ENCODE peak calls at places on chromosomes 12 and 14, in five cellular contexts. One of them, this sample, is unnamed.

GRCh38 chr12:42705863-42706262 is 116.3 kb upstream of the PRICKLE1 start:
- DNase-seq in HCT116: no peak
- DNase-seq in transverse colon: peak
- DNase-seq in lower leg skin: peak
- DNase-seq in tibial nerve: peak
- DNase-seq in this sample: no peak

GRCh38 chr12:5648692-5649338 is 216.9 kb downstream of the NTF3 start:
- DNase-seq in HCT116: peak
- DNase-seq in transverse colon: no peak
- DNase-seq in lower leg skin: no peak
- DNase-seq in tibial nerve: peak
- DNase-seq in this sample: no peak

GRCh38 chr12:10331642-10332239 is 24.1 kb downstream of the KLRD1 start:
- DNase-seq in HCT116: peak
- DNase-seq in transverse colon: no peak
- DNase-seq in lower leg skin: no peak
- DNase-seq in tibial nerve: no peak
- DNase-seq in this sample: no peak

GRCh38 chr12:66235626-66236281 is 46.7 kb downstream of the IRAK3 start:
- DNase-seq in HCT116: no peak
- DNase-seq in transverse colon: no peak
- DNase-seq in lower leg skin: no peak
- DNase-seq in tibial nerve: no peak
- DNase-seq in this sample: no peak

GRCh38 chr14:105086833-105087307 is 21.6 kb upstream of the GPR132 start:
- DNase-seq in HCT116: peak
- DNase-seq in transverse colon: peak
- DNase-seq in lower leg skin: no peak
- DNase-seq in tibial nerve: peak
- DNase-seq in this sample: peak

GRCh38 chr14:104116544-104117340 is 21.6 kb upstream of the KIF26A start:
- DNase-seq in HCT116: peak
- DNase-seq in transverse colon: peak
- DNase-seq in lower leg skin: no peak
- DNase-seq in tibial nerve: no peak
- DNase-seq in this sample: peak

GRCh38 chr12:108307006-108307405 is 32.1 kb downstream of the CMKLR1 start:
- DNase-seq in HCT116: no peak
- DNase-seq in transverse colon: no peak
- DNase-seq in lower leg skin: no peak
- DNase-seq in tibial nerve: no peak
- DNase-seq in this sample: no peak

GRCh38 chr14:55350461-55350860 is 61.2 kb downstream of the ATG14 start:
- DNase-seq in HCT116: no peak
- DNase-seq in transverse colon: no peak
- DNase-seq in lower leg skin: no peak
- DNase-seq in tibial nerve: no peak
- DNase-seq in this sample: no peak

GRCh38 chr12:53048033-53048779 is 1.7 kb upstream of the TNS2 start:
- DNase-seq in HCT116: no peak
- DNase-seq in transverse colon: peak
- DNase-seq in lower leg skin: no peak
- DNase-seq in tibial nerve: peak
- DNase-seq in this sample: peak

GRCh38 chr12:31682136-31682962 is 22.9 kb downstream of the ETFBKMT start:
- DNase-seq in HCT116: peak
- DNase-seq in transverse colon: peak
- DNase-seq in lower leg skin: peak
- DNase-seq in tibial nerve: peak
- DNase-seq in this sample: peak

GRCh38 chr14:71488703-71489141 is 443.5 kb upstream of the RGS6 start:
- DNase-seq in HCT116: no peak
- DNase-seq in transverse colon: no peak
- DNase-seq in lower leg skin: no peak
- DNase-seq in tibial nerve: no peak
- DNase-seq in this sample: no peak

GRCh38 chr14:37596790-37597189 is 1.4 kb downstream of the TTC6 start:
- DNase-seq in HCT116: no peak
- DNase-seq in transverse colon: no peak
- DNase-seq in lower leg skin: no peak
- DNase-seq in tibial nerve: no peak
- DNase-seq in this sample: no peak

GRCh38 chr12:2264622-2265306 is 212.0 kb downstream of the CACNA1C start:
- DNase-seq in HCT116: no peak
- DNase-seq in transverse colon: peak
- DNase-seq in lower leg skin: no peak
- DNase-seq in tibial nerve: peak
- DNase-seq in this sample: no peak
- TF ChIP-seq POLR2A in HCT116: no peak
- TF ChIP-seq POLR2A in transverse colon: peak
- TF ChIP-seq POLR2A in lower leg skin: no peak
- TF ChIP-seq POLR2A in tibial nerve: no peak
- TF ChIP-seq POLR2A in this sample: no peak

DNA sequence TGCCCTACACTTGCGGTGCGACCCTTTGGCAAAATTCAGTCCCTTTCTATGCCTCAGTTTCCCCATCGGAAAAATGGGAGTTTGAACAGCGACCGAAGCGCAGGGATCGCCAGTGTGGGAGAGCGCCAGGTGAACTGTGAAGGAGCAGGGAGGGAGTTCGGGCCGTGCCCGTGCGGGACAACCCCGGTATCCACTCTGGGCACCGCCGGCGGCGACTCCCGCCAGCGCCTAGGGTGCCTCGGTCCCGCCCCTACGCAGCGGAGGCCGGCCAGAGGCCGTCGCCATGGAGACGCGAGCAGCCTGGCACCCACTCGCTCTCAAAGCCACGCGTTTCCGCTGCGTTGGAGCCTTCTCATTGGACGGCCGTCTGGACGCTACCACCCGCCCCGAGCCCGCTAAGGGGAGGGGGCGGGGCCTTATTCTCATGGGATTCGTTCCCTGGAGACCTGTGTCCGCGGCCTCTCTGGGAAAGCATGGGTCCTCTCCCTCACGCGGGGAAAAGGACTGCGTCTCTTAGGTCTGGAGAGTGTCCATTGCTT is 729 bp upstream of the MLEC start:
- DNase-seq in HCT116: peak
- DNase-seq in transverse colon: peak
- DNase-seq in lower leg skin: peak
- DNase-seq in tibial nerve: peak
- DNase-seq in this sample: peak
- TF ChIP-seq POLR2A in HCT116: peak
- TF ChIP-seq POLR2A in transverse colon: peak
- TF ChIP-seq POLR2A in lower leg skin: no peak
- TF ChIP-seq POLR2A in tibial nerve: peak
- TF ChIP-seq POLR2A in this sample: peak

GRCh38 chr14:24113801-24114535 is 609 bp upstream of the DCAF11 start:
- DNase-seq in HCT116: peak
- DNase-seq in transverse colon: peak
- DNase-seq in lower leg skin: peak
- DNase-seq in tibial nerve: peak
- DNase-seq in this sample: peak
- TF ChIP-seq POLR2A in HCT116: peak
- TF ChIP-seq POLR2A in transverse colon: peak
- TF ChIP-seq POLR2A in lower leg skin: no peak
- TF ChIP-seq POLR2A in tibial nerve: no peak
- TF ChIP-seq POLR2A in this sample: peak

DNA sequence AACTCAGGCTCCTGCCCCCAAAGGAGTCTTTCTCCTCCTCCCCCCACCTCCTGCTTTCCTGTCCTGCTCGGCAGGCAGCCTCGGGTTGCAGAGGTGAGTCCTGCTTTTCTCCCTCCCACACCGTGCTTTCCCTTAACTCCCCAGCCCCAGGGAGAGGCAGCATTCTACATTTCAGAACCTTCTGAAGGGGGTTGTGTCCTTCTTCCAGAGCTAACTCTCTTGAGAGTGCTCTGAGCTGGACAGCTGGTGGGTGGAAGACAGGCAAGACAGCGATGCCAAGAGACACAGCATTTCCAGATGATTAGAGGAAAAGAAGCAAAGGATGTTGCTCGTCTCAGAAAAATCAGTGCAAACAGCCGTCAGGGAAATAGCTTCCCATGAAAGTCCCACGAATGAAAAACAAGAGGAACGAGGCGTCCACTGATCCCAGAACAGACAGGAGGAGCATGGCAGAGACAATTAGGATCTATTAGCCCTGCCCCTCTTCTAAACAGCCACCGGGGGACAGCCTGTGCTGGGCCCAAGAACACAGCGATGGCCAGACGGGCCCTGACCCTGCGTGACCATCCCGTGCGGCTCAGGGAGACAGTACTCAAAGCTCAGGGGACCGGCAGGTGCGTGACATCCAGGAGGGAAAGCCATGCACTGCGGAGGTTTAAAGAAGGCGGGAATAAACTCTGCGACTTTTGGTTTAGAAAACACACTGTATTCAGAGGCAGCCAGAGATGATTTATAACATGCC is 216.5 kb upstream of the RTL1 start:
- DNase-seq in HCT116: no peak
- DNase-seq in transverse colon: no peak
- DNase-seq in lower leg skin: peak
- DNase-seq in tibial nerve: peak
- DNase-seq in this sample: peak
- TF ChIP-seq POLR2A in HCT116: no peak
- TF ChIP-seq POLR2A in transverse colon: no peak
- TF ChIP-seq POLR2A in lower leg skin: no peak
- TF ChIP-seq POLR2A in tibial nerve: no peak
- TF ChIP-seq POLR2A in this sample: no peak

DNA sequence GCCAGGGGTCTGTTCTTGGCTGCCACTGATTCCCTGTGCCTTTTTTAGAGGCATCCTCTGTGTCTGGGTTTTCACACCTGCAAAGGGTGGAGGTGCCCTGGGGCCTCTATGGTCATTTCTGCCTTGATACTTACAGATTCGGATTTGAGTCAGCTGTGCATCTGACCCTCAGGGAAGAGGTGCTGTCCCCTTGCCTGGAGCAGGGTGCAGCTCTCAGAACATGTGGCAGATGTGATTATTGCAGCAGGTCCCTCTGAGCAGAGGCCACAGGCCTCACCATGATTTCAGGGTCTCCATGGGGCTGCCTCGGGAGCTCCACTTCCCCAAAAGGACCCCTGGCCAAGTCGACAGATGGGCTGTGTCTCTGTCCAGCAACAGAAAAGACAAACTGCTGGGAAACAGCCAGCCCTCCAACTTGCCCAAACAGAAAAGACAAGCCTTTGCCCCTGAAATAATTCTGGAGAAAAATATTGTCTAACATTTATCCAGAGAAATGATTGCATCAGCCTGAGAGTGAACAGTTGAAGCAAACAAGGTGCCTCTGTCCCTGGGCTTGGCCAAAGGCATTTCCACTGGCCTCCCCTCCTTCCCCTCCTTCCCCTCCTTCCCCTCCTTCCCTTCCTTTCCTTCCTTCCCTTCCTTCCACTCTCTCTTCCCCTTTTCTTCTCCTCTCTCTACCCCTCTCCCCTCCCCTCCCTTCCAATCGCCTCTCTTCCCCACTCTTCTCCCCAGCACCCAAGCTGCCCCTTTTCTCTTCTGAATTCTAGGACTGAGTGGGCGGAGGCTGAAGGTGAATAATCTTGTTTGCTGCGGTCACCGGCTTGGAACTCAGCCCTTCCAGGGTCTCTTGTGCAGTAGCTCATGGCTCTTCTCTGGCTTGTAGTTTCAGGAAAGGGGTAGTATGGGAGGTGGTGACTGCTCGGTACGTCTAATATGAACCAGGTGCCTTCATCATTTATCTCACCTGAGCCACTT is 676 bp downstream of the SERPINA3 start:
- DNase-seq in HCT116: no peak
- DNase-seq in transverse colon: no peak
- DNase-seq in lower leg skin: no peak
- DNase-seq in tibial nerve: no peak
- DNase-seq in this sample: no peak
- TF ChIP-seq POLR2A in HCT116: no peak
- TF ChIP-seq POLR2A in transverse colon: no peak
- TF ChIP-seq POLR2A in lower leg skin: no peak
- TF ChIP-seq POLR2A in tibial nerve: no peak
- TF ChIP-seq POLR2A in this sample: no peak

DNA sequence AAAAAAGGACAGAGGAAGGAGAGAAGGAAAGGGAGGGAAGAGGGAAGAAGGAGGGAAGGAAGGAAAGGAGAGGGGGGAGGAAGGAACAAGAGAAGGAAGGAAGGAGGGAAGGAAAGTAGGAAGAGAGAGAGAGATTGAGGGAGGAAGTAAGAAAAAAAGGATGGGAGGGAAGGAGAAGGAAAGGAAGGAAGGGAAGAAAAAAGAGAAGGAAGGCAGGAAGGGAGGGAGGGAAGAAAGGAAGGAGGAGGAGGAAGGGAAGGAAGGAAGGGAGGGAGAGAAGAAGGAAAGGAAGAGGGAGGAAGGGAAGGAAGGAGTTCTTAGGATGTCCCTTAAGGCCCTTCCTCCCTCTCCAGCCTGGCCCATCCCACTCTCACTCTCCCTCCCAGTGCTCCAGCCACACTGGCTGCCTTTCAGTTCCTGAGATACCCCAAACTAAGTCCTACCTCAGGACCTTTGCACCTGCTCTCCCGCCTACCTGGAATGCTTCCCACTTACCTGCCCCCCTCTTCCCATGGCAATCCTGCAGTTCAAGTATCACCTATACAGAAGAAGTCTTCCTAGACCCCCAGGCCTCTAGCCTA is 21.7 kb upstream of the MSI1 start:
- DNase-seq in HCT116: no peak
- DNase-seq in transverse colon: no peak
- DNase-seq in lower leg skin: no peak
- DNase-seq in tibial nerve: no peak
- DNase-seq in this sample: no peak
- TF ChIP-seq POLR2A in HCT116: no peak
- TF ChIP-seq POLR2A in transverse colon: no peak
- TF ChIP-seq POLR2A in lower leg skin: no peak
- TF ChIP-seq POLR2A in tibial nerve: no peak
- TF ChIP-seq POLR2A in this sample: no peak

GRCh38 chr12:34334953-34335743 is 312.9 kb downstream of the ALG10 start:
- DNase-seq in HCT116: no peak
- DNase-seq in transverse colon: no peak
- DNase-seq in lower leg skin: no peak
- DNase-seq in tibial nerve: no peak
- DNase-seq in this sample: no peak

GRCh38 chr12:34333337-34333736 is 311.0 kb downstream of the ALG10 start:
- DNase-seq in HCT116: no peak
- DNase-seq in transverse colon: no peak
- DNase-seq in lower leg skin: no peak
- DNase-seq in tibial nerve: no peak
- DNase-seq in this sample: no peak

GRCh38 chr12:34334538-34334937 is 312.2 kb downstream of the ALG10 start:
- DNase-seq in HCT116: no peak
- DNase-seq in transverse colon: no peak
- DNase-seq in lower leg skin: no peak
- DNase-seq in tibial nerve: no peak
- DNase-seq in this sample: no peak

GRCh38 chr12:34336619-34337465 is 314.5 kb downstream of the ALG10 start:
- DNase-seq in HCT116: no peak
- DNase-seq in transverse colon: no peak
- DNase-seq in lower leg skin: no peak
- DNase-seq in tibial nerve: no peak
- DNase-seq in this sample: no peak

GRCh38 chr12:34335819-34336262 is 313.5 kb downstream of the ALG10 start:
- DNase-seq in HCT116: no peak
- DNase-seq in transverse colon: no peak
- DNase-seq in lower leg skin: no peak
- DNase-seq in tibial nerve: no peak
- DNase-seq in this sample: no peak
- TF ChIP-seq POLR2A in HCT116: no peak
- TF ChIP-seq POLR2A in transverse colon: no peak
- TF ChIP-seq POLR2A in lower leg skin: no peak
- TF ChIP-seq POLR2A in tibial nerve: no peak
- TF ChIP-seq POLR2A in this sample: no peak